ENCODE peak calls at places on chromosomes 2 and 18, in eight cellular contexts. M, Q, B, K, F, N, L and H are unnamed samples.

GRCh38 chr18:62852851-62853250 is 137.5 kb downstream of the PHLPP1 start:
- ATAC-seq in M (no peak), Q (no peak), B (no peak), K (no peak), F (no peak), N (no peak), L (no peak), H (no peak)

GRCh38 chr2:219527076-219527394 is 12.8 kb downstream of the ASIC4 start:
- ATAC-seq in M (peak; percentile 64), Q (no peak), B (peak; percentile 31), K (peak; percentile 54), F (no peak), N (no peak), L (peak; percentile 12), H (no peak)

GRCh38 chr2:23518481-23519333 is 133.7 kb downstream of the KLHL29 start:
- ATAC-seq in M (no peak), Q (no peak), B (no peak), K (peak; percentile 8), F (no peak), N (no peak), L (peak; percentile 5), H (no peak)

GRCh38 chr2:152432206-152432653 is 97.3 kb downstream of the FMNL2 start:
- ATAC-seq in M (peak; percentile 88), Q (no peak), B (peak; percentile 93), K (peak; percentile 97), F (peak; percentile 31), N (no peak), L (peak; percentile 43), H (no peak)

GRCh38 chr2:33077841-33078240 is 131.1 kb downstream of the LTBP1 start:
- ATAC-seq in M (no peak), Q (peak; percentile 74), B (no peak), K (no peak), F (no peak), N (no peak), L (no peak), H (peak; percentile 40)

GRCh38 chr2:159179696-159180095 is 106.8 kb downstream of the WDSUB1 start:
- ATAC-seq in M (no peak), Q (no peak), B (no peak), K (no peak), F (no peak), N (no peak), L (no peak), H (no peak)

GRCh38 chr18:79855147-79855910 is 57.6 kb downstream of the KCNG2 start:
- ATAC-seq in M (no peak), Q (no peak), B (no peak), K (no peak), F (peak; percentile 30), N (no peak), L (no peak), H (no peak)

GRCh38 chr18:25019946-25020345 is 332.0 kb downstream of the ZNF521 start:
- ATAC-seq in M (no peak), Q (no peak), B (no peak), K (no peak), F (no peak), N (no peak), L (no peak), H (no peak)

GRCh38 chr2:11589316-11589940 is 55.6 kb downstream of the GREB1 start:
- ATAC-seq in M (no peak), Q (no peak), B (peak; percentile 15), K (no peak), F (no peak), N (no peak), L (peak; percentile 13), H (no peak)

GRCh38 chr2:55087930-55088329 is 37.7 kb upstream of the RTN4 start:
- ATAC-seq in M (peak; percentile 73), Q (no peak), B (no peak), K (peak; percentile 69), F (no peak), N (no peak), L (no peak), H (no peak)

GRCh38 chr18:13453714-13454113 is 235.2 kb downstream of the LDLRAD4 start:
- ATAC-seq in M (peak; percentile 63), Q (no peak), B (no peak), K (peak; percentile 56), F (no peak), N (no peak), L (no peak), H (no peak)

GRCh38 chr2:9401059-9401547 is 22.2 kb downstream of the ITGB1BP1 start:
- ATAC-seq in M (no peak), Q (no peak), B (no peak), K (no peak), F (peak; percentile 7), N (no peak), L (peak; percentile 14), H (no peak)

GRCh38 chr2:37189452-37190153 is 1.1 kb upstream of the SULT6B1 start:
- ATAC-seq in M (no peak), Q (peak; percentile 93), B (peak; percentile 94), K (peak; percentile 48), F (peak; percentile 90), N (peak; percentile 82), L (peak; percentile 98), H (peak; percentile 66)

GRCh38 chr2:205758051-205758450 is 75.8 kb downstream of the NRP2 start:
- ATAC-seq in M (peak; percentile 62), Q (no peak), B (no peak), K (peak; percentile 72), F (no peak), N (no peak), L (no peak), H (no peak)

GRCh38 chr18:48608581-48608980 is 69.8 kb downstream of the CTIF start:
- ATAC-seq in M (no peak), Q (no peak), B (no peak), K (no peak), F (no peak), N (no peak), L (no peak), H (no peak)

GRCh38 chr18:47100214-47100831 is 50.0 kb downstream of the HDHD2 start:
- ATAC-seq in M (peak; percentile 74), Q (peak; percentile 67), B (peak; percentile 77), K (peak; percentile 76), F (peak; percentile 63), N (peak; percentile 62), L (peak; percentile 86), H (peak; percentile 55)

GRCh38 chr2:23624378-23624777 is 239.4 kb downstream of the KLHL29 start:
- ATAC-seq in M (no peak), Q (no peak), B (no peak), K (no peak), F (no peak), N (peak; percentile 54), L (peak; percentile 62), H (no peak)

GRCh38 chr2:136319651-136320050 is 201.7 kb upstream of the CXCR4 start:
- ATAC-seq in M (no peak), Q (peak; percentile 15), B (no peak), K (no peak), F (no peak), N (no peak), L (no peak), H (peak; percentile 22)

GRCh38 chr18:35481960-35482366 is 15.8 kb downstream of the INO80C start:
- ATAC-seq in M (no peak), Q (no peak), B (no peak), K (no peak), F (peak; percentile 64), N (no peak), L (peak; percentile 79), H (no peak)

GRCh38 chr18:45554070-45554767 is 61.1 kb upstream of the SLC14A2 start:
- ATAC-seq in M (peak; percentile 74), Q (no peak), B (no peak), K (no peak), F (no peak), N (no peak), L (no peak), H (no peak)

GRCh38 chr2:116133563-116133962 is 1680.9 kb upstream of the DDX18 start:
- ATAC-seq in M (no peak), Q (no peak), B (no peak), K (peak; percentile 90), F (no peak), N (no peak), L (no peak), H (no peak)

GRCh38 chr2:119616421-119616820 is 62.6 kb upstream of the TMEM177 start:
- ATAC-seq in M (no peak), Q (no peak), B (no peak), K (no peak), F (no peak), N (no peak), L (no peak), H (no peak)

GRCh38 chr18:68721681-68722583 is 7.0 kb upstream of the TMX3 start:
- ATAC-seq in M (peak; percentile 42), Q (peak; percentile 95), B (no peak), K (peak; percentile 20), F (peak; percentile 61), N (no peak), L (no peak), H (peak; percentile 94)

GRCh38 chr2:108367776-108368175 is 10.0 kb upstream of the SULT1C4 start:
- ATAC-seq in M (no peak), Q (no peak), B (no peak), K (no peak), F (no peak), N (no peak), L (no peak), H (no peak)

GRCh38 chr2:225889452-225889851 is 489.9 kb downstream of the NYAP2 start:
- ATAC-seq in M (no peak), Q (no peak), B (peak; percentile 68), K (peak; percentile 59), F (peak; percentile 40), N (no peak), L (peak; percentile 71), H (no peak)

GRCh38 chr2:224775638-224776037 is 59.5 kb upstream of the CCDC195 start:
- ATAC-seq in M (no peak), Q (no peak), B (no peak), K (no peak), F (peak; percentile 54), N (no peak), L (no peak), H (no peak)

GRCh38 chr18:66124394-66124793 is 373.6 kb downstream of the CDH7 start:
- ATAC-seq in M (no peak), Q (no peak), B (no peak), K (no peak), F (no peak), N (no peak), L (peak; percentile 38), H (no peak)

GRCh38 chr2:240137596-240138274 is 1.6 kb upstream of the COPS9 start:
- ATAC-seq in M (no peak), Q (no peak), B (no peak), K (no peak), F (no peak), N (no peak), L (no peak), H (no peak)

GRCh38 chr2:63619328-63619727 is 30.6 kb downstream of the MDH1 start:
- ATAC-seq in M (no peak), Q (no peak), B (no peak), K (no peak), F (no peak), N (no peak), L (peak; percentile 16), H (no peak)

GRCh38 chr2:240619506-240620148 is 5.7 kb upstream of the GPR35 start:
- ATAC-seq in M (no peak), Q (no peak), B (no peak), K (no peak), F (peak; percentile 55), N (no peak), L (peak; percentile 7), H (peak; percentile 23)

GRCh38 chr2:64369706-64370105 is 84.3 kb upstream of the LGALSL start:
- ATAC-seq in M (no peak), Q (no peak), B (no peak), K (no peak), F (no peak), N (no peak), L (no peak), H (no peak)

GRCh38 chr2:147989809-147990403 is 30.6 kb downstream of the ORC4 start:
- ATAC-seq in M (peak; percentile 64), Q (no peak), B (peak; percentile 71), K (peak; percentile 46), F (no peak), N (no peak), L (peak; percentile 70), H (no peak)